ENCODE peak calls at places on chromosomes 16 and 17, in four cellular contexts. N is left ventricle myocardium inferior, S is HCT116, V is stomach. C is an unnamed sample.

GRCh38 chr17:78412403-78412802 is 34.0 kb downstream of the PGS1 start:
- DNase-seq in N (no peak), S (no peak), V (no peak), C (peak)

GRCh38 chr17:8776861-8777260 is 18.5 kb upstream of the SPDYE4 start:
- DNase-seq in N (no peak), S (no peak), V (no peak), C (no peak)

GRCh38 chr17:50314456-50315011 is 31.4 kb upstream of the XYLT2 start:
- DNase-seq in N (no peak), S (no peak), V (no peak), C (no peak)

GRCh38 chr17:48016112-48016511 is 21.5 kb downstream of the COPZ2 start:
- DNase-seq in N (no peak), S (no peak), V (no peak), C (peak)

GRCh38 chr17:57553991-57554825 is 190.9 kb downstream of the CCDC182 start:
- DNase-seq in N (no peak), S (no peak), V (no peak), C (no peak)

GRCh38 chr16:54595636-54596035 is 309.0 kb upstream of the IRX3 start:
- DNase-seq in N (no peak), S (no peak), V (no peak), C (no peak)

GRCh38 chr16:19356024-19356952 is 61.4 kb upstream of the TMC5 start:
- DNase-seq in N (no peak), S (no peak), V (no peak), C (no peak)

GRCh38 chr17:12523244-12523643 is 142.4 kb upstream of the MYOCD start:
- DNase-seq in N (no peak), S (no peak), V (no peak), C (no peak)

GRCh38 chr17:45052052-45052772 is 780 bp upstream of the DCAKD start:
- DNase-seq in N (no peak), S (no peak), V (peak), C (no peak)

GRCh38 chr17:11986179-11986938 is 10.9 kb downstream of the ZNF18 start:
- DNase-seq in N (no peak), S (no peak), V (no peak), C (no peak)

GRCh38 chr16:73053379-73054130 is 5.6 kb upstream of the ZFHX3 start:
- DNase-seq in N (no peak), S (peak), V (no peak), C (peak)

GRCh38 chr17:15649861-15650391 is 30.4 kb upstream of the FBXW10B start:
- DNase-seq in N (no peak), S (peak), V (peak), C (peak)

GRCh38 chr16:68235105-68235881 is 634 bp downstream of the ESRP2 start:
- DNase-seq in N (no peak), S (no peak), V (peak), C (no peak)

GRCh38 chr16:68401871-68402747 is 46.2 kb downstream of the SMPD3 start:
- DNase-seq in N (no peak), S (no peak), V (no peak), C (peak)

GRCh38 chr16:30805370-30806169 is 18.6 kb upstream of the ZNF629 start:
- DNase-seq in N (peak), S (peak), V (peak), C (peak)

GRCh38 chr16:86942469-86943175 is 364.3 kb downstream of the FOXL1 start:
- DNase-seq in N (no peak), S (no peak), V (no peak), C (peak)

GRCh38 chr17:68390888-68391545 is 66.3 kb downstream of the WIPI1 start:
- DNase-seq in N (no peak), S (no peak), V (no peak), C (no peak)

GRCh38 chr17:54968954-54969400 is 412 bp downstream of the STXBP4 start:
- DNase-seq in N (no peak), S (no peak), V (no peak), C (peak)

GRCh38 chr17:29590261-29590978 is 972 bp upstream of the GIT1 start:
- DNase-seq in N (no peak), S (peak), V (no peak), C (no peak)

GRCh38 chr16:2432801-2433505 is 3.7 kb downstream of the CCNF start:
- DNase-seq in N (no peak), S (no peak), V (no peak), C (no peak)

GRCh38 chr16:3101841-3102470 is 2.9 kb upstream of the ZSCAN10 start:
- DNase-seq in N (peak), S (no peak), V (no peak), C (no peak)

GRCh38 chr17:52106638-52107261 is 51.8 kb downstream of the CA10 start:
- DNase-seq in N (no peak), S (peak), V (peak), C (peak)

GRCh38 chr17:10879110-10879509 is 41.2 kb upstream of the PIRT start:
- DNase-seq in N (peak), S (no peak), V (peak), C (no peak)

GRCh38 chr16:30377050-30377811 is 2.6 kb downstream of the MYL11 start:
- DNase-seq in N (no peak), S (no peak), V (no peak), C (no peak)

GRCh38 chr17:82835766-82836512 is 3.9 kb downstream of the ZNF750 start:
- DNase-seq in N (no peak), S (no peak), V (no peak), C (no peak)

GRCh38 chr17:68379150-68379510 is 78.2 kb downstream of the WIPI1 start:
- DNase-seq in N (no peak), S (no peak), V (no peak), C (no peak)

GRCh38 chr17:74864866-74865395 is 5.2 kb upstream of the GRIN2C start:
- DNase-seq in N (peak), S (peak), V (peak), C (peak)

GRCh38 chr17:4845128-4845527 is 12.0 kb downstream of the MINK1 start:
- DNase-seq in N (no peak), S (no peak), V (no peak), C (no peak)
- H3K27ac ChIP-seq in N (no peak), S (no peak), V (no peak), C (no peak)

DNA sequence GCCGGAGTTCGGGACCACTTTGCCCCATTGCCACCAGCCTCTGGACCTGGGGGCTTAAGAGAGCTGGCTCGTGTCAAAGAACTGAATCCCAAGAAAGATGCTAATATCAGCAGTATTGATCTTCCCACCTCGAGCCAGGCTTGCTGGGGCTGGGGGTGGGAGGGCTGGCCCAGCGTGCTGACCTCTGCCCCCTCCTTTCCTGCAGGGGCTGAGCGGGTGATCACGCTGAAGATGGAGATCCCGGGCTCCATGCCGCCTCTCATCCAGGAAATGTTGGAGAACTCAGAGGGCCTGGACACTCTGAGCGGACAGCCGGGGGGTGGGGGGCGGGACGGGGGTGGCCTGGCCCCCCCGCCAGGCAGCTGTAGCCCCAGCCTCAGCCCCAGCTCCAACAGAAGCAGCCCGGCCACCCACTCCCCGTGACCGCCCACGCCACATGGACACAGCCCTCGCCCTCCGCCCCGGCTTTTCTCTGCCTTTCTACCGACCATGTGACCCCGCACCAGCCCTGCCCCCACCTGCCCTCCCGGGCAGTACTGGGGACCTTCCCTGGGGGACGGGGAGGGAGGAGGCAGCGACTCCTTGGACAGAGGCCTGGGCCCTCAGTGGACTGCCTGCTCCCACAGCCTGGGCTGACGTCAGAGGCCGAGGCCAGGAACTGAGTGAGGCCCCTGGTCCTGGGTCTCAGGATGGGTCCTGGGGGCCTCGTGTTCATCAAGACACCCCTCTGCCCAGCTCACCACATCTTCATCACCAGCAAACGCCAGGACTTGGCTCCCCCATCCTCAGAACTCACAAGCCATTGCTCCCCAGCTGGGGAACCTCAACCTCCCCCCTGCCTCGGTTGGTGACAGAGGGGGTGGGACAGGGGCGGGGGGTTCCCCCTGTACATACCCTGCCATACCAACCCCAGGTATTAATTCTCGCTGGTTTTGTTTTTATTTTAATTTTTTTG is 8.5 kb downstream of the GJD3 start:
- DNase-seq in N (peak), S (no peak), V (no peak), C (no peak)
- H3K27ac ChIP-seq in N (peak), S (no peak), V (peak), C (no peak)

GRCh38 chr16:66442502-66443268 is 15.6 kb downstream of the BEAN1 start:
- DNase-seq in N (no peak), S (no peak), V (no peak), C (no peak)

GRCh38 chr16:66440271-66440802 is 13.2 kb downstream of the BEAN1 start:
- DNase-seq in N (no peak), S (no peak), V (no peak), C (no peak)

GRCh38 chr16:66439051-66439730 is 12.1 kb downstream of the BEAN1 start:
- DNase-seq in N (no peak), S (no peak), V (no peak), C (no peak)

GRCh38 chr16:66441586-66442375 is 14.7 kb downstream of the BEAN1 start:
- DNase-seq in N (no peak), S (no peak), V (no peak), C (peak)

GRCh38 chr16:66440970-66441369 is 13.9 kb downstream of the BEAN1 start:
- DNase-seq in N (no peak), S (no peak), V (no peak), C (no peak)
- H3K27ac ChIP-seq in N (no peak), S (no peak), V (no peak), C (no peak)

DNA sequence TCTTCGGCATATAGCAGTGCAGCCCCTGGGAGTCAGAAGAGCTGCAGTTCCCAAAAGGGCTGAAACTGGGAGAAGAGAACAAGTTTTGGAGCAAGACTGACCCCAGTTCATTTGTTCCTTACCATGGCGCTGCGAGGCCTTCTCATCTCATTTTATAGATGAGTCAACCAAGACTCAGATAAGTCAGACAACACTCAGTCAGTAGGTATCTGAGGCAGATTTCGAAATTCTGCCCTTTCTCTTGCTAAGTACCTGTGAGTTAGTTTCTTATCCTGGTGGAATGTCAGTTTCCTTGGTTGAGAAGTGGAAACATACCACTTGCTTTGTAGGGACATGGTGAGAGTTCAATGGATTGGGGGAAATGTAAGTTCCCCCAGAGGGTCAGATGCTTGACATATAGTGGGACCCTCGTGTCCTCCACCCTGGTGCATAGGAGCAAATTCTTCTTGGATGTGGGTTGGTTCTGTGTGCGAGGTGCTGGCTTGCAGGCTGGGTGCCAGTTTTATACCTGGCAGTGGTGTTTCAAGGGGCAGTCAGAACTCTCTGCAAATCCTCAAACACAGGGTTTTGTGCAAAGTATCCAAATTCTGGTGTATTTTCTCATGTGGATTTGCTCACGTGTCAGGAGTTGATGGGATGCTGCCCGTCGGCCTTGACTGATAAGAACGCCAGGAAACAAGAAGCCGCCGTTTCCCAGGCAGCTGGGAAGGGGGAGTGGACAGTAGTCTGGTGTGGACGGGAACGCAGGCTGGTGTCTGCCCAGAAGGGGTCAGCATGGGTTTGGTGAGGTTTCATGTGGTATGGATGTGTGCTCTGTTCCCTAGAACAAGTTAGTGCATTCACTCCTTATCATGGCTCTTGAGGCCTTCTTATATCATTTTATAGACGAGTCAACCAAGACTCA is 61.1 kb upstream of the CIBAR2 start:
- DNase-seq in N (no peak), S (peak), V (no peak), C (peak)
- H3K27ac ChIP-seq in N (peak), S (peak), V (peak), C (peak)

DNA sequence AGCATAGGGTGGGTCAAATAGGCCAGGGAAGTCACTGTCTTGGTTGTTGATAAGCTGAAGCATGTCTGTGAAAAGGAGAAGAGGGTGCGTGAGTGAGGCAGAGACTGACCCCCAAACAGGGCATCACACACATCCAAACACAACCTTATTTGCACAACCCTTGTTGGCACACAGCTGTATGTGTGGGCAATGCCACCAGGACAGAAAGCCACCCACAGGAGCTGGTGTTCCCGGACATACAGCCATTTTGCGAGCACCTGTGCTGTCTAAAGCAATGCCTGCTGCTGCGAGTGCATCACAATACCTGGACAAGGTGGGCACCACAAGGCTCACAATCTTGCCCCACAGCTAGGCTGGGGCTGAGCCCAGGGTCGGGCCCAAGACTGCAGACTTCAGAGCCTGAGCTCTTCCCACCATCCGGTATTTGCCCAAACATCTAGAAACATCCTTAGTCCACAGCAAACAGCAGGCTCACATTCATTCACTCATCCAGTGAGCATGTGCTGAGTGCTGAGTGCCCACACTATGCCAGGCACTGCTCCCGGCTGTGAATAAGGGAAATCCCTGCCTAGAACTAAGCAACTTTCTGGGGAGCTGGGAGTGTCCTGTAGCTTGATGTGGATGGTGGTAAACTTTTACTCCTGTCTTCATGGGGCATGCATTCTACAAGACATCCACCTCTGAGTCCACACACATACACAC is 16.2 kb downstream of the SREBF1 start:
- DNase-seq in N (no peak), S (no peak), V (no peak), C (no peak)
- H3K27ac ChIP-seq in N (no peak), S (peak), V (peak), C (no peak)

DNA sequence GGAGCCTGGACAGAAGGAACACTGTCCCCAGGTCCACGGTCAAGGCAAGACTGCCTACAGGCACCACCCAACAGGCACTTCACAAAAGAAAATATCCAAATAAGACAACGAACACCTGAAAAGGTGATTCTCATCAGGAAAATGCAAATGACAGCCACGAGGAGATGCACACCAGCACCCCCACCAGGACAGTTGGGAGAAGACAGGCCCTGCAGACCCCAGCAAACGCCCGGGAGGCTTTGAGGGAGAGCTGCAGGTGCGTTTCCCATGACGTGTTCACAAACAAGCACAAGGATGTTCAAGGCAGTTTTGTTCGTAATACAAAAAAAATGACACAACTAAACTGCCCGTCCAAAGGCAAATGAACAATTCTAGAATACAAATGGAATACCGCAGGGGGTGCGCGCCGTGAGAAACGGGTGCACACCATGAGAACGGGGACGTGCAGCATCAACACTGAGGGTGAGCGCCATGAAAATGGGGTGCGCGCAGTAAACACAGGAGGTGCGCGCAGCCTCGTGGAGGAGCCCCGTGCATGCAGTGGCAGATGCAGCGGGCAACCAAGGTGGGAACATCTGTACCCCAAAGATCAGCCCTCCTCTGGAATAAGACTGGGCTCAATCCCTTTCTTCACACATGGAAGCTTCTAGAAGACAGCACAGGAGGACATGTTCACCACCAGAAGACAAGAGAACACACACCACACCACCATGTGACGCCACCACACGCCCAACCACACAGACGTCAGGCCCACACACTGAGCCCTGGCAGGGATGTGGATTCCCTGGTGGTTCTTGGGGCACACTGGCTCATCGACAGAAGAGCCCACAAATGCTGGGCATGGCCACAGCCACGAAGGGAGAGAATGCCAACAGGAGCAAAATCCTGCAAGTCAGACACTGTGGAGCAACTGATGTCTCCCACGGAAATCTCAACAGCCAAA is 91.2 kb downstream of the ZNF778 start:
- DNase-seq in N (peak), S (no peak), V (no peak), C (no peak)
- H3K27ac ChIP-seq in N (no peak), S (no peak), V (no peak), C (no peak)

GRCh38 chr16:56618138-56618537 is 7.4 kb upstream of the MT1E start:
- DNase-seq in N (no peak), S (no peak), V (no peak), C (no peak)

GRCh38 chr16:56623637-56624036 is 1.9 kb upstream of the MT1E start:
- DNase-seq in N (no peak), S (no peak), V (no peak), C (no peak)

GRCh38 chr16:56617212-56618085 is 8.1 kb upstream of the MT1E start:
- DNase-seq in N (peak), S (no peak), V (peak), C (peak)

GRCh38 chr16:56616608-56617211 is 8.3 kb downstream of the MT2A start:
- DNase-seq in N (no peak), S (no peak), V (no peak), C (no peak)

GRCh38 chr16:56620311-56620897 is 5.2 kb upstream of the MT1E start:
- DNase-seq in N (no peak), S (no peak), V (no peak), C (no peak)
- H3K27ac ChIP-seq in N (no peak), S (no peak), V (no peak), C (no peak)

GRCh38 chr16:85167589-85168537 is 55.6 kb upstream of the CIBAR2 start:
- DNase-seq in N (no peak), S (no peak), V (no peak), C (no peak)
- H3K27ac ChIP-seq in N (peak), S (no peak), V (peak), C (no peak)

GRCh38 chr17:56184650-56185049 is 31.4 kb downstream of the ANKFN1 start:
- DNase-seq in N (no peak), S (no peak), V (no peak), C (no peak)

GRCh38 chr17:56185905-56186783 is 32.9 kb downstream of the ANKFN1 start:
- DNase-seq in N (no peak), S (no peak), V (no peak), C (peak)

DNA sequence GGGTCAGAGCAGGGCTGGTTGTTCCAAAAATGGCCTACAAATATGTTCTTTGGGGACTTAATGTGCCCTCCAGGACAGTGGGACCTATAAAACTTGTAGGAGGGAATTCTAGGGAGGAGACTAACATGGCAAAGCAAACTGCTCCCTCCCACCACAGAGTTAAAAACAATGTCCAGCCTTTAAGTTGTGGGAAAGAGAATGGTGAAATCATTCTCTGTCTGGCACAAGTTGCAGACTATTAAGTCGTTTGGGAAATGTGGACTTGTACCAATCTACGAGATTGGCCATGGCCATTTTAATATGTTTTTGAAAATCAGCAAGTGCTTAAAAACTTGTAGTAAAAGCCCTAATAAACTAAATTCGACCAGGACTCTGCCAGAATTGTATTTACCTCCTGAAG is 32.2 kb downstream of the ANKFN1 start:
- DNase-seq in N (no peak), S (no peak), V (no peak), C (no peak)
- H3K27ac ChIP-seq in N (no peak), S (no peak), V (no peak), C (peak)